ENCODE peak calls at places on chromosomes 11 and 22, in six cellular contexts. One of them, this sample, is unnamed.

GRCh38 chr11:57219021-57219627 is 17.9 kb downstream of the APLNR start:
- DNase-seq in kidney tubule cell: no peak
- DNase-seq in astrocyte of the cerebellum: no peak
- DNase-seq in GM04503: no peak
- DNase-seq in iris pigment epithelial cell: peak
- DNase-seq in lower lobe of right lung: no peak
- DNase-seq in this sample: no peak

GRCh38 chr11:93528252-93528651 is 14.9 kb downstream of the SMCO4 start:
- DNase-seq in kidney tubule cell: no peak
- DNase-seq in astrocyte of the cerebellum: no peak
- DNase-seq in GM04503: no peak
- DNase-seq in iris pigment epithelial cell: no peak
- DNase-seq in lower lobe of right lung: no peak
- DNase-seq in this sample: no peak

GRCh38 chr11:108733479-108734116 is 68.7 kb downstream of the DDX10 start:
- DNase-seq in kidney tubule cell: peak
- DNase-seq in astrocyte of the cerebellum: peak
- DNase-seq in GM04503: no peak
- DNase-seq in iris pigment epithelial cell: peak
- DNase-seq in lower lobe of right lung: no peak
- DNase-seq in this sample: no peak

GRCh38 chr11:123797065-123797940 is 8.8 kb downstream of the OR6M1 start:
- DNase-seq in kidney tubule cell: no peak
- DNase-seq in astrocyte of the cerebellum: no peak
- DNase-seq in GM04503: no peak
- DNase-seq in iris pigment epithelial cell: no peak
- DNase-seq in lower lobe of right lung: no peak
- DNase-seq in this sample: no peak

GRCh38 chr11:1778141-1778911 is 14.6 kb upstream of the CTSD start:
- DNase-seq in kidney tubule cell: no peak
- DNase-seq in astrocyte of the cerebellum: no peak
- DNase-seq in GM04503: no peak
- DNase-seq in iris pigment epithelial cell: no peak
- DNase-seq in lower lobe of right lung: peak
- DNase-seq in this sample: no peak

GRCh38 chr11:11311169-11311568 is 41.9 kb downstream of the CSNK2A3 start:
- DNase-seq in kidney tubule cell: no peak
- DNase-seq in astrocyte of the cerebellum: no peak
- DNase-seq in GM04503: no peak
- DNase-seq in iris pigment epithelial cell: no peak
- DNase-seq in lower lobe of right lung: no peak
- DNase-seq in this sample: no peak

GRCh38 chr11:2586793-2587131 is 113.0 kb downstream of the KCNQ1OT1 start:
- DNase-seq in kidney tubule cell: no peak
- DNase-seq in astrocyte of the cerebellum: no peak
- DNase-seq in GM04503: no peak
- DNase-seq in iris pigment epithelial cell: no peak
- DNase-seq in lower lobe of right lung: peak
- DNase-seq in this sample: no peak

GRCh38 chr22:19723165-19723989 is at the start of gene GP1BB:
- DNase-seq in kidney tubule cell: peak
- DNase-seq in astrocyte of the cerebellum: no peak
- DNase-seq in GM04503: no peak
- DNase-seq in iris pigment epithelial cell: no peak
- DNase-seq in lower lobe of right lung: peak
- DNase-seq in this sample: peak

GRCh38 chr11:73173755-73174494 is 31.8 kb upstream of the FCHSD2 start:
- DNase-seq in kidney tubule cell: no peak
- DNase-seq in astrocyte of the cerebellum: no peak
- DNase-seq in GM04503: no peak
- DNase-seq in iris pigment epithelial cell: no peak
- DNase-seq in lower lobe of right lung: no peak
- DNase-seq in this sample: peak

GRCh38 chr11:20022363-20023081 is 137.8 kb downstream of the DBX1 start:
- DNase-seq in kidney tubule cell: peak
- DNase-seq in astrocyte of the cerebellum: no peak
- DNase-seq in GM04503: no peak
- DNase-seq in iris pigment epithelial cell: peak
- DNase-seq in lower lobe of right lung: no peak
- DNase-seq in this sample: no peak

GRCh38 chr11:134498326-134499139 is 86.5 kb upstream of the B3GAT1 start:
- DNase-seq in kidney tubule cell: no peak
- DNase-seq in astrocyte of the cerebellum: no peak
- DNase-seq in GM04503: no peak
- DNase-seq in iris pigment epithelial cell: no peak
- DNase-seq in lower lobe of right lung: no peak
- DNase-seq in this sample: peak

GRCh38 chr11:96096360-96096759 is 172.5 kb upstream of the MTMR2 start:
- DNase-seq in kidney tubule cell: no peak
- DNase-seq in astrocyte of the cerebellum: no peak
- DNase-seq in GM04503: no peak
- DNase-seq in iris pigment epithelial cell: no peak
- DNase-seq in lower lobe of right lung: no peak
- DNase-seq in this sample: no peak

GRCh38 chr11:43988040-43988793 is 45.8 kb downstream of the C11orf96 start:
- DNase-seq in kidney tubule cell: no peak
- DNase-seq in astrocyte of the cerebellum: peak
- DNase-seq in GM04503: no peak
- DNase-seq in iris pigment epithelial cell: peak
- DNase-seq in lower lobe of right lung: no peak
- DNase-seq in this sample: no peak

GRCh38 chr11:64267207-64267945 is 16.0 kb downstream of the PLCB3 start:
- DNase-seq in kidney tubule cell: no peak
- DNase-seq in astrocyte of the cerebellum: no peak
- DNase-seq in GM04503: no peak
- DNase-seq in iris pigment epithelial cell: no peak
- DNase-seq in lower lobe of right lung: no peak
- DNase-seq in this sample: no peak

GRCh38 chr11:65496304-65497140 is 2.3 kb upstream of the MALAT1 start:
- DNase-seq in kidney tubule cell: peak
- DNase-seq in astrocyte of the cerebellum: no peak
- DNase-seq in GM04503: peak
- DNase-seq in iris pigment epithelial cell: peak
- DNase-seq in lower lobe of right lung: no peak
- DNase-seq in this sample: no peak

GRCh38 chr22:28029201-28029948 is 110.3 kb upstream of the PITPNB start:
- DNase-seq in kidney tubule cell: peak
- DNase-seq in astrocyte of the cerebellum: no peak
- DNase-seq in GM04503: no peak
- DNase-seq in iris pigment epithelial cell: no peak
- DNase-seq in lower lobe of right lung: peak
- DNase-seq in this sample: peak

GRCh38 chr22:32265882-32266767 is 11.0 kb upstream of the SLC5A4 start:
- DNase-seq in kidney tubule cell: peak
- DNase-seq in astrocyte of the cerebellum: peak
- DNase-seq in GM04503: peak
- DNase-seq in iris pigment epithelial cell: peak
- DNase-seq in lower lobe of right lung: peak
- DNase-seq in this sample: peak

GRCh38 chr22:33832558-33833151 is 87.6 kb downstream of the LARGE1 start:
- DNase-seq in kidney tubule cell: no peak
- DNase-seq in astrocyte of the cerebellum: no peak
- DNase-seq in GM04503: no peak
- DNase-seq in iris pigment epithelial cell: no peak
- DNase-seq in lower lobe of right lung: no peak
- DNase-seq in this sample: peak

GRCh38 chr11:29482510-29482909 is 534.3 kb downstream of the KCNA4 start:
- DNase-seq in kidney tubule cell: peak
- DNase-seq in astrocyte of the cerebellum: no peak
- DNase-seq in GM04503: no peak
- DNase-seq in iris pigment epithelial cell: no peak
- DNase-seq in lower lobe of right lung: no peak
- DNase-seq in this sample: no peak